ENCODE peak calls at places on chromosomes 3 and 15, in eight cellular contexts. V is AG08395, A is adipocyte, Z is NCI-H1694, S is nephron progenitor cell, L is AG20443, Q is right cardiac atrium, G is fibroblast of gingiva. R is an unnamed sample.

GRCh38 chr3:99891610-99892285 is 74.1 kb downstream of the CMSS1 start:
- DNase-seq in Z (no peak), A (no peak), S (no peak), V (no peak), Q (no peak), G (no peak), L (no peak), R (no peak)

GRCh38 chr15:48925714-48926223 is 38.0 kb downstream of the SHC4 start:
- DNase-seq in G (peak), Q (no peak), V (peak), A (peak), L (peak), Z (no peak), S (no peak), R (no peak)

GRCh38 chr3:149507491-149508324 is 33.2 kb downstream of the TM4SF4 start:
- DNase-seq in A (peak), L (peak), G (peak), Q (no peak), V (peak), Z (no peak), S (no peak), R (no peak)

GRCh38 chr15:34644061-34644460 is 60.6 kb upstream of the GOLGA8B start:
- DNase-seq in V (peak), G (peak), A (peak), L (peak), Z (no peak), Q (no peak), S (no peak), R (no peak)

GRCh38 chr15:77541421-77542181 is 91.1 kb downstream of the LINGO1 start:
- DNase-seq in Q (peak), A (peak), Z (no peak), S (no peak), V (peak), G (peak), L (peak), R (no peak)

GRCh38 chr3:187025254-187025655 is 94.9 kb downstream of the ST6GAL1 start:
- DNase-seq in Z (no peak), L (no peak), S (no peak), A (no peak), Q (no peak), G (no peak), V (no peak), R (no peak)

GRCh38 chr3:188165596-188165995 is 11.6 kb downstream of the LPP start:
- DNase-seq in L (no peak), G (no peak), Q (no peak), A (no peak), Z (no peak), S (no peak), V (no peak), R (no peak)

GRCh38 chr3:169402667-169403360 is 260.7 kb downstream of the MECOM start:
- DNase-seq in Z (no peak), Q (no peak), V (no peak), G (no peak), A (no peak), S (no peak), L (no peak), R (no peak)

GRCh38 chr3:133283958-133284807 is 115.7 kb upstream of the BFSP2 start:
- DNase-seq in S (no peak), V (no peak), G (no peak), L (peak), Z (no peak), A (no peak), Q (no peak), R (no peak)

GRCh38 chr3:82022836-82023235 is 261.4 kb upstream of the GBE1 start:
- DNase-seq in Z (no peak), Q (no peak), L (no peak), A (no peak), G (no peak), S (no peak), V (no peak), R (no peak)

GRCh38 chr3:20060924-20061323 is 20.7 kb downstream of the KAT2B start:
- DNase-seq in L (peak), V (no peak), Z (no peak), Q (no peak), S (no peak), G (peak), A (peak), R (no peak)

GRCh38 chr3:152388631-152389030 is 119.9 kb downstream of the MBNL1 start:
- DNase-seq in S (no peak), Z (no peak), L (no peak), V (no peak), A (no peak), Q (no peak), G (no peak), R (no peak)

GRCh38 chr3:100032262-100032661 is 82.0 kb downstream of the FILIP1L start:
- DNase-seq in Q (no peak), L (no peak), G (no peak), Z (no peak), A (peak), S (no peak), V (no peak), R (no peak)

GRCh38 chr3:36701249-36701572 is 63.1 kb downstream of the DCLK3 start:
- DNase-seq in Z (no peak), Q (no peak), V (no peak), A (no peak), S (no peak), L (no peak), G (no peak), R (no peak)

GRCh38 chr3:100045696-100046095 is 68.6 kb downstream of the FILIP1L start:
- DNase-seq in S (peak), Q (peak), G (peak), Z (no peak), A (peak), V (peak), L (peak), R (peak)

GRCh38 chr3:8760091-8760490 is 9.3 kb downstream of the OXTR start:
- DNase-seq in V (no peak), S (no peak), Z (no peak), L (no peak), Q (no peak), G (no peak), A (no peak), R (no peak)

GRCh38 chr3:125231895-125232294 is 19.3 kb upstream of the SLC12A8 start:
- DNase-seq in G (peak), Z (no peak), L (peak), A (peak), Q (no peak), S (no peak), V (peak), R (no peak)

GRCh38 chr3:152127058-152127457 is 141.7 kb upstream of the MBNL1 start:
- DNase-seq in Z (no peak), G (no peak), V (no peak), Q (no peak), S (no peak), L (no peak), A (peak), R (no peak)

GRCh38 chr3:120450914-120451669 is at the start of gene FSTL1:
- DNase-seq in G (peak), S (peak), A (peak), Z (no peak), Q (peak), L (peak), V (peak), R (peak)

GRCh38 chr15:82890338-82891024 is 62.0 kb downstream of the HOMER2 start:
- DNase-seq in Z (peak), A (no peak), V (no peak), Q (no peak), L (peak), S (no peak), G (no peak), R (no peak)

GRCh38 chr3:31853580-31853979 is 127.5 kb downstream of the OSBPL10 start:
- DNase-seq in S (no peak), Z (no peak), L (no peak), A (no peak), Q (no peak), V (no peak), G (no peak), R (no peak)

GRCh38 chr3:78569820-78570219 is 1198.0 kb downstream of the ROBO1 start:
- DNase-seq in S (peak), A (no peak), Z (no peak), Q (no peak), V (no peak), L (no peak), G (no peak), R (no peak)